ENCODE peak calls at places on chromosomes 5 and 9, in four cellular contexts. One of them, this sample, is unnamed.

GRCh38 chr5:42514759-42515158 is 91.5 kb downstream of the GHR start:
- DNase-seq in heart right ventricle: no peak
- DNase-seq in lower lobe of right lung: no peak
- DNase-seq in fibroblast of lung: no peak
- DNase-seq in this sample: no peak

GRCh38 chr5:143347698-143348344 is 55.7 kb downstream of the NR3C1 start:
- DNase-seq in heart right ventricle: no peak
- DNase-seq in fibroblast of lung: no peak
- DNase-seq in lower lobe of right lung: no peak
- DNase-seq in this sample: no peak

GRCh38 chr5:176761755-176762154 is 48.6 kb upstream of the UNC5A start:
- DNase-seq in lower lobe of right lung: no peak
- DNase-seq in heart right ventricle: no peak
- DNase-seq in fibroblast of lung: no peak
- DNase-seq in this sample: no peak

GRCh38 chr9:118630931-118631595 is 738.2 kb downstream of the BRINP1 start:
- DNase-seq in heart right ventricle: no peak
- DNase-seq in fibroblast of lung: no peak
- DNase-seq in lower lobe of right lung: no peak
- DNase-seq in this sample: no peak

GRCh38 chr5:123814796-123815479 is 303.0 kb downstream of the CSNK1G3 start:
- DNase-seq in heart right ventricle: no peak
- DNase-seq in fibroblast of lung: peak
- DNase-seq in lower lobe of right lung: no peak
- DNase-seq in this sample: no peak

GRCh38 chr5:95519151-95519550 is 35.6 kb downstream of the SKIC3 start:
- DNase-seq in heart right ventricle: no peak
- DNase-seq in fibroblast of lung: no peak
- DNase-seq in lower lobe of right lung: no peak
- DNase-seq in this sample: no peak

GRCh38 chr5:129099184-129099570 is 4.6 kb downstream of the ISOC1 start:
- DNase-seq in fibroblast of lung: no peak
- DNase-seq in heart right ventricle: no peak
- DNase-seq in lower lobe of right lung: no peak
- DNase-seq in this sample: no peak

GRCh38 chr9:120841930-120842684 is 615 bp downstream of the PSMD5 start:
- DNase-seq in heart right ventricle: no peak
- DNase-seq in fibroblast of lung: peak
- DNase-seq in lower lobe of right lung: no peak
- DNase-seq in this sample: no peak

GRCh38 chr5:140725799-140726471 is 25.7 kb downstream of the ZMAT2 start:
- DNase-seq in lower lobe of right lung: no peak
- DNase-seq in heart right ventricle: peak
- DNase-seq in fibroblast of lung: peak
- DNase-seq in this sample: peak

GRCh38 chr5:9845185-9845584 is 215.0 kb upstream of the TAS2R1 start:
- DNase-seq in heart right ventricle: no peak
- DNase-seq in lower lobe of right lung: no peak
- DNase-seq in fibroblast of lung: no peak
- DNase-seq in this sample: no peak

DNA sequence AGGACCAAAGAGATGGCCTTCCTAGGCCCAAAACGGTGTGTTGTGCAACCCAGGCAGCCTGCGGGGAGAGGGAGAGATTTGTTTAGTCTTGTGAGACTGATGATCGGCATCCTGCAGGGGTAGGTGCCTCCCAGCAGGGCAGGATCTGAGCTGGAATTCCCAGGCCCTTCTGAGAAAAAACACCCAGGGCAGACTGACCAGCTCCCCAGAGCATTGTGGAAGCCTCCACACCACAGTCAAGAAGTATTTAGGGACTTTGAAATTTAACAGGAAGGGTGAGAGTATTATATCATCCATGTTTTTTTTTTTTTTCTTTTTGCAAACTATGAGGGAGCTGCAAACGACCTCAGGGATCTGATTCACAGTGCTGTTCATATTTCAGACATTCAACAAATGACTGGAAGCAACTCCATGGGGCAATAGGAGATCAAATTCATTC is 104.5 kb upstream of the LHFPL2 start:
- DNase-seq in heart right ventricle: no peak
- DNase-seq in fibroblast of lung: peak
- DNase-seq in lower lobe of right lung: no peak
- DNase-seq in this sample: no peak
- TF ChIP-seq CTCF in heart right ventricle: no peak
- TF ChIP-seq CTCF in fibroblast of lung: no peak
- TF ChIP-seq CTCF in lower lobe of right lung: no peak
- TF ChIP-seq CTCF in this sample: no peak

DNA sequence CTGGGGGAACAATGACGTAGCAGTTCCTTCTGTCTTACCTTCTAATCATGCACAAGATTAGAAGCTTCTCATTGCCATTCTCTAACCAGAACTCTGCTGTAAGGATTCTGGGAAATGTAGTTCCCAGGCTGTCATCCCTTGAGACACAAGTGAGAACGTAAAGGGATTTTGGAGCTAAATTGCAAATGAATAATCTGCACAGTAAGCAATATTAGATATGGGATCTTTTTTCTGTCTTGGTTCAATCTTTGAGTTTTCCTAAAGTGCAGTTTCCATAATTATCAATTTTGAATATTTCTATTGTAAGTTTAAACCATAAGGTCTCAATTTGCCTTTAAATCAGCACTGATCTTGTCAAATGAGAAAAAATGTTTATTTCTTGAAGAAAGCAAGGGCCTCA is 189.7 kb upstream of the PLPPR1 start:
- DNase-seq in heart right ventricle: no peak
- DNase-seq in fibroblast of lung: no peak
- DNase-seq in lower lobe of right lung: no peak
- DNase-seq in this sample: no peak
- H3K4me3 ChIP-seq in heart right ventricle: no peak
- H3K4me3 ChIP-seq in fibroblast of lung: no peak
- H3K4me3 ChIP-seq in lower lobe of right lung: no peak
- H3K4me3 ChIP-seq in this sample: no peak

GRCh38 chr5:81286059-81286617 is 15.2 kb upstream of the ZCCHC9 start:
- DNase-seq in fibroblast of lung: no peak
- DNase-seq in lower lobe of right lung: no peak
- DNase-seq in heart right ventricle: no peak
- DNase-seq in this sample: no peak

GRCh38 chr5:81288021-81288433 is 13.4 kb upstream of the ZCCHC9 start:
- DNase-seq in lower lobe of right lung: no peak
- DNase-seq in fibroblast of lung: no peak
- DNase-seq in heart right ventricle: no peak
- DNase-seq in this sample: no peak

GRCh38 chr5:81290146-81290545 is 11.2 kb upstream of the ZCCHC9 start:
- DNase-seq in fibroblast of lung: peak
- DNase-seq in heart right ventricle: no peak
- DNase-seq in lower lobe of right lung: no peak
- DNase-seq in this sample: no peak

GRCh38 chr5:81297531-81297930 is 3.9 kb upstream of the ZCCHC9 start:
- DNase-seq in heart right ventricle: no peak
- DNase-seq in fibroblast of lung: no peak
- DNase-seq in lower lobe of right lung: no peak
- DNase-seq in this sample: no peak

GRCh38 chr5:81292130-81292529 is 9.3 kb upstream of the ZCCHC9 start:
- DNase-seq in lower lobe of right lung: no peak
- DNase-seq in fibroblast of lung: no peak
- DNase-seq in heart right ventricle: no peak
- DNase-seq in this sample: no peak
- TF ChIP-seq CTCF in lower lobe of right lung: no peak
- TF ChIP-seq CTCF in fibroblast of lung: no peak
- TF ChIP-seq CTCF in heart right ventricle: no peak
- TF ChIP-seq CTCF in this sample: no peak

GRCh38 chr9:86942352-86943222 is 4.7 kb downstream of the GAS1 start:
- DNase-seq in lower lobe of right lung: no peak
- DNase-seq in fibroblast of lung: no peak
- DNase-seq in heart right ventricle: no peak
- DNase-seq in this sample: no peak
- H3K4me3 ChIP-seq in lower lobe of right lung: no peak
- H3K4me3 ChIP-seq in fibroblast of lung: no peak
- H3K4me3 ChIP-seq in heart right ventricle: no peak
- H3K4me3 ChIP-seq in this sample: no peak

GRCh38 chr9:114035221-114035844 is 42.8 kb downstream of the AMBP start:
- DNase-seq in fibroblast of lung: no peak
- DNase-seq in lower lobe of right lung: no peak
- DNase-seq in heart right ventricle: no peak
- DNase-seq in this sample: peak

GRCh38 chr9:114034176-114034575 is 43.9 kb downstream of the AMBP start:
- DNase-seq in fibroblast of lung: no peak
- DNase-seq in lower lobe of right lung: no peak
- DNase-seq in heart right ventricle: no peak
- DNase-seq in this sample: peak

GRCh38 chr9:114034663-114035062 is 43.4 kb downstream of the AMBP start:
- DNase-seq in lower lobe of right lung: no peak
- DNase-seq in fibroblast of lung: no peak
- DNase-seq in heart right ventricle: no peak
- DNase-seq in this sample: peak

GRCh38 chr9:114031948-114032688 is 46.0 kb downstream of the AMBP start:
- DNase-seq in lower lobe of right lung: no peak
- DNase-seq in heart right ventricle: no peak
- DNase-seq in fibroblast of lung: no peak
- DNase-seq in this sample: peak

DNA sequence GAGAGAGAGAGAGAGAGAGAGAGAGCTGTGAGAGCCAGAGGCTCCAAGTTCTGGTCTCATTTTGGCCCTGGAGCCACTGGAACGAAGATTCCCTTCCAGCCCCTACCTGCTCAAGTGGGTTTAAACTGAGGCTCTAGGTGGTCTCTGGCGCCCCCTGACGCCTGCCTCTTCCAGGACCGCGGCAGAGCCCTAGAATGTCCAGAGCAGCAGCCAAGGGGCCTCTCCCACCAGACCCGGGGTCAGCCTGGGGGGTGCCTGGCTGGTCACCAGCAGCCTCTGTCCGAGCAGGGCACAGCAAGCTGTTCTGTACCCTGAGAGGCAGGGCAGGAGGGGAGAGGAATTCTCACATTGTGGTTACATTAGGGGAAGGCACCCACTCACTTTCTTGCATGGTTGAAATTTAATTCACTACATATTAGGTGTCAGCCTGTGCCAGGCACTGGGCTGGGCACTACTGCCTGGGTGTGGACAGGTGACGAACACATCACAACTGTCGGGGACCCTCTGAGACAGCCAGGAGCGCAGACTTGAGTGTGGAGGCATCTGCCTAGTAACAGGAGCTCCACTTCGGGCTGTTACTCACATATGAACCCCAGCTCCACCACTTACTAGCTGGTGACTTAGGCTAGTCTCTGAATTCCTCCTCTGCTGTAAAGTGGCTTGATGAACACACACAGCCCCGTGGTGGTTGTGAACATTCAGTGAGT is 44.5 kb downstream of the AMBP start:
- DNase-seq in lower lobe of right lung: no peak
- DNase-seq in heart right ventricle: no peak
- DNase-seq in fibroblast of lung: peak
- DNase-seq in this sample: peak
- TF ChIP-seq CTCF in lower lobe of right lung: peak
- TF ChIP-seq CTCF in heart right ventricle: peak
- TF ChIP-seq CTCF in fibroblast of lung: peak
- TF ChIP-seq CTCF in this sample: peak

GRCh38 chr5:114363837-114364236 is 2.0 kb downstream of the KCNN2 start:
- DNase-seq in lower lobe of right lung: no peak
- DNase-seq in heart right ventricle: no peak
- DNase-seq in fibroblast of lung: no peak
- DNase-seq in this sample: no peak
- H3K4me3 ChIP-seq in lower lobe of right lung: peak
- H3K4me3 ChIP-seq in heart right ventricle: no peak
- H3K4me3 ChIP-seq in fibroblast of lung: no peak
- H3K4me3 ChIP-seq in this sample: no peak

This sample was measured in tibial artery.